ENCODE peak calls at places on chromosomes 3 and 15, in six cellular contexts. O is A549, Q is GM23338, N is HepG2, W is K562, C is HCT116. S is an unnamed sample.

GRCh38 chr15:31405200-31405929 is 78.7 kb downstream of the KLF13 start:
- DNase-seq in O (peak), Q (no peak), N (peak), W (no peak), C (no peak), S (peak)

GRCh38 chr3:64594129-64594528 is 93.7 kb downstream of the ADAMTS9 start:
- DNase-seq in O (no peak), Q (no peak), N (no peak), W (no peak), C (no peak), S (no peak)

GRCh38 chr3:43307649-43308048 is 21.3 kb downstream of the SNRK start:
- DNase-seq in O (no peak), Q (no peak), N (no peak), W (no peak), C (no peak), S (no peak)

GRCh38 chr3:146227486-146227885 is 23.4 kb downstream of the PLSCR4 start:
- DNase-seq in O (no peak), Q (peak), N (no peak), W (no peak), C (no peak), S (no peak)

GRCh38 chr3:142853270-142854163 is 35.4 kb downstream of the PCOLCE2 start:
- DNase-seq in O (peak), Q (no peak), N (peak), W (no peak), C (peak), S (no peak)

GRCh38 chr3:185270262-185270955 is 16.6 kb upstream of the EHHADH start:
- DNase-seq in O (peak), Q (peak), N (peak), W (peak), C (no peak), S (peak)

GRCh38 chr3:130816873-130817445 is 70.3 kb upstream of the PIK3R4 start:
- DNase-seq in O (no peak), Q (no peak), N (no peak), W (no peak), C (no peak), S (no peak)

GRCh38 chr3:161042023-161042501 is 63.1 kb downstream of the B3GALNT1 start:
- DNase-seq in O (peak), Q (no peak), N (peak), W (no peak), C (no peak), S (no peak)

GRCh38 chr15:71780349-71780976 is 29.9 kb upstream of the NR2E3 start:
- DNase-seq in O (peak), Q (peak), N (peak), W (peak), C (no peak), S (peak)

GRCh38 chr3:59334585-59334984 is 284.8 kb upstream of the CFAP20DC start:
- DNase-seq in O (no peak), Q (no peak), N (no peak), W (no peak), C (no peak), S (no peak)

GRCh38 chr3:128697336-128697735 is 28.6 kb upstream of the RAB7A start:
- DNase-seq in O (no peak), Q (no peak), N (no peak), W (no peak), C (no peak), S (no peak)

GRCh38 chr3:106560451-106560966 is 691.7 kb upstream of the CBLB start:
- DNase-seq in O (peak), Q (no peak), N (no peak), W (no peak), C (no peak), S (no peak)

GRCh38 chr15:75422554-75422953 is 28.9 kb downstream of the SIN3A start:
- DNase-seq in O (no peak), Q (no peak), N (no peak), W (no peak), C (no peak), S (no peak)

GRCh38 chr15:41494190-41494921 is 682 bp downstream of the ITPKA start:
- DNase-seq in O (peak), Q (peak), N (peak), W (peak), C (no peak), S (no peak)

GRCh38 chr3:127421943-127422662 is 134.3 kb upstream of the PRR20G start:
- DNase-seq in O (no peak), Q (no peak), N (no peak), W (no peak), C (no peak), S (no peak)

GRCh38 chr15:69529141-69529540 is 76.5 kb downstream of the RPLP1 start:
- DNase-seq in O (no peak), Q (no peak), N (no peak), W (no peak), C (no peak), S (no peak)

GRCh38 chr3:101758224-101758623 is 20.8 kb upstream of the NXPE3 start:
- DNase-seq in O (no peak), Q (no peak), N (no peak), W (no peak), C (no peak), S (no peak)

GRCh38 chr3:42923606-42924005 is 17.7 kb downstream of the ZNF662 start:
- DNase-seq in O (no peak), Q (no peak), N (no peak), W (no peak), C (no peak), S (no peak)

GRCh38 chr15:50164458-50164857 is 17.5 kb upstream of the SLC27A2 start:
- DNase-seq in O (peak), Q (no peak), N (peak), W (no peak), C (no peak), S (no peak)

GRCh38 chr3:114597012-114597411 is 303.2 kb downstream of the TIGIT start:
- DNase-seq in O (no peak), Q (peak), N (no peak), W (no peak), C (peak), S (no peak)

GRCh38 chr3:192862408-192863385 is 55.0 kb downstream of the MB21D2 start:
- DNase-seq in O (no peak), Q (no peak), N (no peak), W (no peak), C (no peak), S (no peak)

GRCh38 chr15:67835349-67836133 is 4.3 kb downstream of the RNU6-1 start:
- DNase-seq in O (no peak), Q (peak), N (no peak), W (no peak), C (no peak), S (no peak)

GRCh38 chr15:28914483-28915023 is 28.8 kb downstream of the APBA2 start:
- DNase-seq in O (no peak), Q (no peak), N (no peak), W (peak), C (no peak), S (no peak)

GRCh38 chr3:148750296-148750695 is 52.6 kb downstream of the AGTR1 start:
- DNase-seq in O (no peak), Q (no peak), N (no peak), W (no peak), C (no peak), S (no peak)

GRCh38 chr15:59439571-59439970 is 1.6 kb downstream of the FAM81A start:
- DNase-seq in O (no peak), Q (no peak), N (no peak), W (no peak), C (no peak), S (no peak)

GRCh38 chr3:23648326-23648964 is 157.3 kb upstream of the UBE2E1 start:
- DNase-seq in O (peak), Q (peak), N (no peak), W (peak), C (no peak), S (no peak)
- TF ChIP-seq REST in O (no peak), Q (no peak), N (no peak), W (no peak), C (no peak), S (no peak)

GRCh38 chr3:196208942-196209695 is 2.1 kb downstream of the ZDHHC19 start:
- DNase-seq in O (no peak), Q (no peak), N (no peak), W (no peak), C (no peak), S (no peak)
- TF ChIP-seq REST in O (no peak), Q (no peak), N (no peak), W (no peak), C (no peak), S (no peak)

GRCh38 chr3:16770792-16771191 is 114.0 kb upstream of the PLCL2 start:
- DNase-seq in O (no peak), Q (no peak), N (no peak), W (no peak), C (no peak), S (no peak)

GRCh38 chr3:16767006-16767405 is 117.7 kb upstream of the PLCL2 start:
- DNase-seq in O (no peak), Q (peak), N (no peak), W (no peak), C (no peak), S (no peak)

GRCh38 chr3:16768956-16769355 is 115.8 kb upstream of the PLCL2 start:
- DNase-seq in O (no peak), Q (peak), N (no peak), W (no peak), C (no peak), S (no peak)

GRCh38 chr3:16769525-16769924 is 115.2 kb upstream of the PLCL2 start:
- DNase-seq in O (no peak), Q (no peak), N (no peak), W (no peak), C (no peak), S (no peak)

DNA sequence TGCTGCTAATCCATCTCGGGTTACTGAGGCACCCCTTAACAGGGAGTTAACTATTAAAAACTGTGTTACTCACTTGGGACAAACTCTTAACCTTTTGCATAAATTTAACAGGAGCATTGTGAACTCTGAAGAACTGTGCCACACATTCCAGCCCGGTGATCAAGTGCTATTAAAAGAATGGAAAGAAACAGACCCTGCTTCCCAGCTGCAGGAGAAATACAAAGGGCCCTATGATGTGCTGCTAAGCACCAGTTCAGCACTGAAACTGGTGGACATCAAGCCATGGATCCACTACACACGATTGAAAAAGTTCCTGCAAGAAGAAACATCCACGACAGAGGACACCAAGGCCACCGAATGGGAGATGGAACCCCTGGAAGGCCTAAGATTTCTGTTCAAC is 114.7 kb upstream of the PLCL2 start:
- DNase-seq in O (no peak), Q (no peak), N (no peak), W (no peak), C (no peak), S (no peak)
- TF ChIP-seq REST in O (no peak), Q (no peak), N (no peak), W (no peak), C (no peak), S (no peak)

GRCh38 chr3:123847209-123847608 is 36.9 kb downstream of the MYLK start:
- DNase-seq in O (no peak), Q (no peak), N (no peak), W (no peak), C (no peak), S (no peak)
- TF ChIP-seq REST in O (no peak), Q (no peak), N (no peak), W (no peak), C (no peak), S (no peak)

DNA sequence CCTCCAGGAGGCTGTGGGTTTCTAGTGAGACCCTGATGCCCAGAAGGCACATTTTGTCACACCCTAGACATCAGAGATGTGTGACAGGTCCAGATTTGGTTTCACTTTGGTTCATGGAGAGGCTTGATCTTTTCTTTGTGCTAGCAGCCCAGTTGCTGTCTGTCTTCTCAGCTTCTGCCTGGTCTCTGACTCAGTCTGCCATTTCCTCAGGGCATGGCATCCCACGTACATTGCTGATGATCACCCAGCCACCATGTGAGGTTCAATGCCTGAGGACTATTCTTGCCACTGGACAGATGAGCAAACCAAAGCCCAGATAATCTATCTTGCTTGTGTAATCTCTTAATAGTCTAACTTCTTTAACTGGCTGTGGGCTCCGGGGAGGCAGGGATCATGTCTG is 144.9 kb upstream of the MRPS22 start:
- DNase-seq in O (no peak), Q (no peak), N (no peak), W (no peak), C (no peak), S (no peak)
- TF ChIP-seq REST in O (no peak), Q (no peak), N (no peak), W (no peak), C (no peak), S (no peak)

GRCh38 chr3:188946351-188946750 is 225.4 kb upstream of the TPRG1 start:
- DNase-seq in O (no peak), Q (no peak), N (no peak), W (no peak), C (no peak), S (no peak)

GRCh38 chr3:188946837-188947236 is 224.9 kb upstream of the TPRG1 start:
- DNase-seq in O (no peak), Q (no peak), N (no peak), W (no peak), C (no peak), S (no peak)

GRCh38 chr3:188943591-188943990 is 228.2 kb upstream of the TPRG1 start:
- DNase-seq in O (no peak), Q (no peak), N (no peak), W (no peak), C (no peak), S (no peak)

GRCh38 chr3:188941103-188941502 is 230.7 kb upstream of the TPRG1 start:
- DNase-seq in O (no peak), Q (no peak), N (no peak), W (no peak), C (no peak), S (no peak)

GRCh38 chr3:188944108-188944507 is 227.7 kb upstream of the TPRG1 start:
- DNase-seq in O (no peak), Q (no peak), N (no peak), W (no peak), C (no peak), S (no peak)
- TF ChIP-seq REST in O (no peak), Q (no peak), N (no peak), W (no peak), C (no peak), S (no peak)

GRCh38 chr3:44678480-44679116 is 30.1 kb downstream of the ZNF35 start:
- DNase-seq in O (no peak), Q (no peak), N (no peak), W (no peak), C (no peak), S (no peak)

GRCh38 chr3:44685128-44685800 is 27.2 kb upstream of the ZNF502 start:
- DNase-seq in O (no peak), Q (peak), N (no peak), W (peak), C (no peak), S (no peak)

GRCh38 chr3:44680921-44681455 is 31.5 kb upstream of the ZNF502 start:
- DNase-seq in O (no peak), Q (no peak), N (no peak), W (no peak), C (no peak), S (no peak)

GRCh38 chr3:44687898-44688297 is 24.6 kb upstream of the ZNF502 start:
- DNase-seq in O (no peak), Q (no peak), N (no peak), W (no peak), C (no peak), S (no peak)

DNA sequence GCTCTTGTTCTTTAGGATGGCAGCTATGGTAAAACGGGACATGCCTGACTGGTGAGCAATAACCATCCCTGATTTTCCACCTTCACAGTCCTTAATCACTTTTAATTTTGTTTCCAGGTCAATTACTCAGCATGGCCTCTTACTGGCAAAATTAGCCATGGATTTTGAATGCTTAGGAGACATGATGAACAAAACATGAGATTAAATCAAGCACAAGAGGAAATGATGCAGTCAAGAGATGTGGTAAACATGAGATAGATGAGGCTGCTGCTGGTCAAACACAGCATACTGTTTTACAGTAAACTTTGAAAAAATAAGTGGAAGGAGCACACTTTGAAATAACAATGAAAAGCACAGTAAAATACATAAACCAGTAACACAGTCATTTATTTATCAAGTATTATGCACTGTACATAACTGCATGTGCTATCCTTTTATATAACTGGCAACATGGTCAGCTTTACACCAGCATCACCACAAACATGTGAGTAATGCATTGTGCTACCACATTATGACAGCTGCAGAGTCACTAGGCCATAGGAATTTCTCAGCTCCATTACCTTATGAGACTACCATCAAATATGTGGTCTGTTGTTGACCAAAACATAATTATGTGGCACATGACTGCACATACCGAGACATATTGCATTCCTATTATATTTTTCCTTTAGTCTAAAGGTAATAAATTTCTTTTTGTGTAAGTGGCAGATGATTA is 30.1 kb upstream of the ZNF502 start:
- DNase-seq in O (no peak), Q (no peak), N (no peak), W (no peak), C (no peak), S (no peak)
- TF ChIP-seq REST in O (no peak), Q (no peak), N (no peak), W (no peak), C (no peak), S (no peak)

GRCh38 chr15:85750807-85751730 is 43.7 kb downstream of the KLHL25 start:
- DNase-seq in O (no peak), Q (peak), N (no peak), W (no peak), C (no peak), S (peak)

GRCh38 chr15:85748729-85749128 is 46.0 kb downstream of the KLHL25 start:
- DNase-seq in O (no peak), Q (peak), N (no peak), W (no peak), C (no peak), S (no peak)

GRCh38 chr15:85749261-85750151 is 45.2 kb downstream of the KLHL25 start:
- DNase-seq in O (no peak), Q (no peak), N (no peak), W (no peak), C (no peak), S (no peak)

GRCh38 chr15:85751731-85752421 is 42.8 kb downstream of the KLHL25 start:
- DNase-seq in O (no peak), Q (peak), N (no peak), W (no peak), C (no peak), S (no peak)

DNA sequence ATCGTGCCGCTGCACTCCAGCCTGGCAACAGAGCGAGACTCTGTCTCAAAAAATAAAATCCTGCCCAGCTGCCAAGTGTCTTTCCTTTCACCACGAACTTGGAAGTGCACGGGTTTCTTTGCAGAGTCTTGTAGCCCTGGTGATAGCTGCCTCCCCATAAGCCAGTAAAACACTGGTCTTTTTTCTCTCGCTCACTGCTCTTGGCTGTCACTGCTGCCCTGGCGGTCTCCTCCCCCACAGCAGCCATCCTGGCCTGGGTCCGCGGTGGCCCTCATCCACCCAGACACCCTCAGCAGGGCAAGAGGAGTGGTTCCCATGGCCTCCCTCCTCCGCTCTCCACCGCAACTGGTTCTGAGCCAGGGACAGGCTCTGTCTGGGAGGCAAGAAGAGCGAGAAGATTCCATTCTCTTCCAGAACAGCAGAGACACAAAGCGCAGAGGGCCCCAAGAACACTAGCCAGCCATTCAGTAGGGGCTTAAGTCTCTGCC is 44.4 kb downstream of the KLHL25 start:
- DNase-seq in O (no peak), Q (peak), N (no peak), W (no peak), C (no peak), S (no peak)
- TF ChIP-seq REST in O (no peak), Q (no peak), N (no peak), W (no peak), C (no peak), S (no peak)

DNA sequence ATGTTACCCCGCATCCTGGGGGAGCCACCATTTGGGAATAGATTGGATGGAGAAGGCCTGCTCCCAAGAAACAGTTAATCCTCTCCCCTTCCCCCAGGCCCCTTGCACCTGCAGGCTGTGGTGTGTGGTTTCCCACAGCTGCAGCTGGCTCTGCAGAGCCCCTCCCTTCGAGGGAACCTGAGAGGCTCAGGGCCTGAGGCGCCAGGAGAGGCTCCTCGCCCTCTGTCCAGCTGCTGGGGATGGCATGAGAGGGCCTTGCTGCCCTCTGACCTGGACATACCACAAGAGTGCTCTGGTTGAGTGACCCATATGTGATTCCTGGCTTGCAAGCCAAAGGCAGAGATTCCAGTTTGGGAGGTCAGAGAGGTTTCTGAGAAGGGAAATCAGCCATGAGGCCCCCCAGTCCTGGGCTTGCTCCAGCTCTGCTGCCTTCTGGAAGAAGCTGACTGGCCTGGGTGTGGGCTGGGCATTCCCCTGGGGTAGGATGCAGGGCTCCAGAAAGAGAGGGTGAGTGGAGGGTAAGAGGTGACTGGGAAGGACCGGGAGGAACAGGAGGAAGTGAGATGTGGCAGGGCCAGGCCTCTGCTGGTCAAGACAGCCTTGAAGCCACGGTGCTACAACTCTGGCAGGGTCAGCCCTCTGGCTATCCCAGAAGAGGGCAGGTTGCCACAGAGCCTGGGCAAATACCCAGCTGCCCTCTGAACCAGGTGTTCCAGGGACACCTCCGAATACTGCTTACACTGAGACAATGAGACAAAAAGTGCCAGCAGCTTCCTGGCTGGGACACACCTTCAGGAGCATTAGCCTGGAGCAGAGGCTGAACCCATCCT is 16.0 kb upstream of the SRP14 start:
- DNase-seq in O (no peak), Q (no peak), N (no peak), W (no peak), C (no peak), S (no peak)
- TF ChIP-seq REST in O (no peak), Q (no peak), N (no peak), W (no peak), C (no peak), S (no peak)

S was measured in HL-60.